ENCODE peak calls at places on chromosome 2, in five cellular contexts. K is amniotic stem cell; F is fibroblast of lung; C is effector memory CD4-positive, alpha-beta T cell; Z is HFFc6. U is an unnamed sample.

GRCh38 chr2:134440336-134440909 is 186.6 kb downstream of the MGAT5 start:
- DNase-seq in K (no peak), F (no peak), C (no peak), Z (no peak), U (no peak)

GRCh38 chr2:100606740-100607343 is 44.0 kb downstream of the PDCL3 start:
- DNase-seq in K (no peak), F (peak; percentile 44), C (no peak), Z (peak; percentile 33), U (no peak)

GRCh38 chr2:127702395-127703009 is 1.2 kb downstream of the SFT2D3 start:
- DNase-seq in K (no peak), F (no peak), C (no peak), Z (no peak), U (no peak)

GRCh38 chr2:27065128-27065527 is 6.3 kb downstream of the OST4 start:
- DNase-seq in K (no peak), F (no peak), C (no peak), Z (no peak), U (no peak)

GRCh38 chr2:126878601-126879000 is 20.1 kb upstream of the TEX51 start:
- DNase-seq in K (no peak), F (no peak), C (no peak), Z (no peak), U (no peak)

GRCh38 chr2:157903051-157903625 is 27.0 kb upstream of the ACVR1 start:
- DNase-seq in K (no peak), F (no peak), C (no peak), Z (no peak), U (no peak)

GRCh38 chr2:34096552-34097171 is 497.6 kb upstream of the FAM98A start:
- DNase-seq in K (peak; percentile 22), F (peak; percentile 77), C (no peak), Z (peak; percentile 38), U (no peak)

GRCh38 chr2:91477731-91478672 is 2786.5 kb downstream of the RPIA start:
- DNase-seq in K (no peak), F (no peak), C (no peak), Z (no peak), U (no peak)

GRCh38 chr2:232456296-232457120 is 555 bp downstream of the ALPI start:
- DNase-seq in K (no peak), F (no peak), C (no peak), Z (no peak), U (no peak)

GRCh38 chr2:119232666-119232993 is 9.0 kb downstream of the STEAP3 start:
- DNase-seq in K (no peak), F (no peak), C (no peak), Z (no peak), U (no peak)

GRCh38 chr2:152335851-152336102 is 803 bp downstream of the FMNL2 start:
- DNase-seq in K (no peak), F (no peak), C (no peak), Z (no peak), U (no peak)

GRCh38 chr2:14140009-14140408 is 492.5 kb upstream of the LRATD1 start:
- DNase-seq in K (no peak), F (no peak), C (no peak), Z (no peak), U (no peak)

GRCh38 chr2:128474014-128474961 is 155.6 kb upstream of the HS6ST1 start:
- DNase-seq in K (no peak), F (no peak), C (no peak), Z (no peak), U (no peak)

GRCh38 chr2:223315813-223316212 is 263.8 kb downstream of the KCNE4 start:
- DNase-seq in K (no peak), F (no peak), C (no peak), Z (peak; percentile 8), U (no peak)

GRCh38 chr2:25825238-25825637 is 53.0 kb downstream of the ASXL2 start:
- DNase-seq in K (no peak), F (no peak), C (peak; percentile 2), Z (no peak), U (no peak)

GRCh38 chr2:176080540-176081355 is 3.0 kb downstream of the EVX2 start:
- DNase-seq in K (no peak), F (no peak), C (no peak), Z (no peak), U (no peak)

GRCh38 chr2:73022024-73022568 is 49.4 kb downstream of the SFXN5 start:
- DNase-seq in K (no peak), F (no peak), C (no peak), Z (no peak), U (no peak)

GRCh38 chr2:196887431-196887830 is 39.1 kb downstream of the PGAP1 start:
- DNase-seq in K (no peak), F (no peak), C (no peak), Z (no peak), U (no peak)

GRCh38 chr2:160652236-160652635 is 158.6 kb upstream of the RBMS1 start:
- DNase-seq in K (no peak), F (no peak), C (peak; percentile 15), Z (no peak), U (no peak)

GRCh38 chr2:232481322-232482140 is 6.1 kb downstream of the ECEL1 start:
- DNase-seq in K (no peak), F (no peak), C (no peak), Z (no peak), U (no peak)